ENCODE peak calls at places on chromosomes 7 and 10, in four cellular contexts. One of them, this sample, is unnamed.

GRCh38 chr7:22270371-22270770 is 86.6 kb downstream of the RAPGEF5 start:
- DNase-seq in H1: no peak
- DNase-seq in K562: no peak
- DNase-seq in HepG2: no peak
- DNase-seq in this sample: no peak

GRCh38 chr10:69096045-69096444 is 8.1 kb downstream of the SRGN start:
- DNase-seq in K562: no peak
- DNase-seq in H1: no peak
- DNase-seq in HepG2: no peak
- DNase-seq in this sample: no peak

GRCh38 chr7:86773309-86773708 is 129.6 kb downstream of the GRM3 start:
- DNase-seq in K562: no peak
- DNase-seq in H1: no peak
- DNase-seq in HepG2: no peak
- DNase-seq in this sample: no peak

GRCh38 chr10:36188054-36188453 is 546.0 kb upstream of the FZD8 start:
- DNase-seq in H1: peak; percentile 55
- DNase-seq in HepG2: no peak
- DNase-seq in K562: no peak
- DNase-seq in this sample: no peak

GRCh38 chr10:31698169-31698890 is 230.3 kb downstream of the ARHGAP12 start:
- DNase-seq in HepG2: no peak
- DNase-seq in H1: no peak
- DNase-seq in K562: no peak
- DNase-seq in this sample: no peak

GRCh38 chr7:115638853-115639252 is 391.7 kb downstream of the TFEC start:
- DNase-seq in HepG2: no peak
- DNase-seq in H1: no peak
- DNase-seq in K562: no peak
- DNase-seq in this sample: no peak

GRCh38 chr7:113083132-113083833 is 3.3 kb downstream of the GPR85 start:
- DNase-seq in H1: no peak
- DNase-seq in K562: no peak
- DNase-seq in HepG2: no peak
- DNase-seq in this sample: no peak

GRCh38 chr10:96889415-96890171 is 57.5 kb downstream of the LCOR start:
- DNase-seq in K562: no peak
- DNase-seq in HepG2: no peak
- DNase-seq in H1: no peak
- DNase-seq in this sample: no peak

GRCh38 chr7:21365866-21366624 is 61.8 kb upstream of the SP4 start:
- DNase-seq in HepG2: peak; percentile 77
- DNase-seq in H1: no peak
- DNase-seq in K562: no peak
- DNase-seq in this sample: no peak

GRCh38 chr7:100689230-100690135 is 4.6 kb downstream of the GIGYF1 start:
- DNase-seq in HepG2: no peak
- DNase-seq in K562: peak; percentile 14
- DNase-seq in H1: no peak
- DNase-seq in this sample: no peak

GRCh38 chr10:124648738-124649137 is 95.4 kb downstream of the FAM53B start:
- DNase-seq in H1: no peak
- DNase-seq in HepG2: no peak
- DNase-seq in K562: peak; percentile 60
- DNase-seq in this sample: peak; percentile 94

GRCh38 chr7:7639847-7640220 is 718 bp upstream of the UMAD1 start:
- DNase-seq in H1: no peak
- DNase-seq in K562: no peak
- DNase-seq in HepG2: peak; percentile 11
- DNase-seq in this sample: no peak

GRCh38 chr7:117741962-117742361 is 131.3 kb downstream of the CTTNBP2 start:
- DNase-seq in K562: no peak
- DNase-seq in H1: no peak
- DNase-seq in HepG2: no peak
- DNase-seq in this sample: no peak

GRCh38 chr7:140016540-140016939 is 46.2 kb downstream of the PARP12 start:
- DNase-seq in H1: no peak
- DNase-seq in HepG2: no peak
- DNase-seq in K562: no peak
- DNase-seq in this sample: no peak

GRCh38 chr10:35075228-35075627 is 14.9 kb downstream of the CUL2 start:
- DNase-seq in HepG2: no peak
- DNase-seq in K562: no peak
- DNase-seq in H1: no peak
- DNase-seq in this sample: no peak

GRCh38 chr7:106608664-106609063 is 52.3 kb downstream of the CCDC71L start:
- DNase-seq in HepG2: no peak
- DNase-seq in K562: no peak
- DNase-seq in H1: no peak
- DNase-seq in this sample: no peak

GRCh38 chr10:48613015-48613414 is 8.1 kb upstream of the ARHGAP22 start:
- DNase-seq in HepG2: no peak
- DNase-seq in K562: no peak
- DNase-seq in H1: no peak
- DNase-seq in this sample: no peak

DNA sequence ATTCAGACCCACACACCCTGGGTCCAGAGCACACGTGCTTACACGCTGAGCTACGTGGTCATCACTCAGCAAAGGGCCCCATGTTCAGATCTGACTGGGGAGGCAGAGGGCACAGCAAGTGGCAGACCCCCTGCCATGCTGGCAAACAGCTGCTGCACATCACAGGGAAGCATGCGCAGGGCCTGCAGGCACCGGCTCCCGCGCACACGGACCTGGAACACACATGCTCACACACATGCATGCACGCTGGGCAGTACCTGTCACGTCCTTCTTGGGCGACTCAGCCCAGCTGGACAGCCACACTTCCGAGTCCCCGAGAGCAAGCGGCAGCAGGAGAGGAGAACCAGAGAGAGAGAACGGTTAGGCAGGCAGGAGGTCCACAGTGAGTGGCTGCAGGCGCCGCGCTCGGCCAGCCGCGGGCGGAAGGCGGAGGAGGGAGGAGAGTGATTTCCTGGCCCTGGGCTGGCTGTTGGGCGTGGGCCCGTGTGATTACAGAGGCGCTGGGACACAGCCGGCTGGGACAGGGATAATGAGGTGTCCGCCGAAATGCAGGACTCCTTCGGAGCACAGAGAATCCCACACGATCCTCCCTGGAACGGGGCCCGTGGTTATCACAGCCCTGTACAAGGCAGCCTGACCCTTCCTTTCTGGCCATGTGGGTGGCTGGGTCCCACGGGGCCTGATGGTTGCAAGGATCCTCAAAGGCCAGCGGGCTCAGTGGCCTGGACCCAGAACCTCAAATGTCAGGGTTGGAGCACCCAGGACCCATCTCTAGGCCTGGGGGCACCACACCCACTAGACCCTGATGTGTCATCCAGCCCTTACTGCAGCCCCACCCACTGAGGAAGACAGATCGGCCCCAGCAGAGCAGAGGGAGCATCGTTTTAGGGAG is 175.1 kb downstream of the NEURL1 start:
- DNase-seq in K562: peak; percentile 73
- DNase-seq in H1: no peak
- DNase-seq in HepG2: no peak
- DNase-seq in this sample: no peak
- TF ChIP-seq RFX5 in K562: no peak
- TF ChIP-seq RFX5 in H1: no peak
- TF ChIP-seq RFX5 in HepG2: no peak
- TF ChIP-seq RFX5 in this sample: no peak

GRCh38 chr10:128150551-128150950 is 24.3 kb upstream of the MKI67 start:
- DNase-seq in H1: no peak
- DNase-seq in HepG2: no peak
- DNase-seq in K562: no peak
- DNase-seq in this sample: peak; percentile 36

GRCh38 chr10:128150045-128150493 is 23.8 kb upstream of the MKI67 start:
- DNase-seq in HepG2: no peak
- DNase-seq in H1: peak; percentile 92
- DNase-seq in K562: peak; percentile 91
- DNase-seq in this sample: peak; percentile 99

GRCh38 chr10:128147669-128148068 is 21.4 kb upstream of the MKI67 start:
- DNase-seq in H1: no peak
- DNase-seq in K562: no peak
- DNase-seq in HepG2: no peak
- DNase-seq in this sample: no peak

GRCh38 chr10:128151031-128151430 is 24.8 kb upstream of the MKI67 start:
- DNase-seq in HepG2: no peak
- DNase-seq in H1: no peak
- DNase-seq in K562: no peak
- DNase-seq in this sample: no peak

DNA sequence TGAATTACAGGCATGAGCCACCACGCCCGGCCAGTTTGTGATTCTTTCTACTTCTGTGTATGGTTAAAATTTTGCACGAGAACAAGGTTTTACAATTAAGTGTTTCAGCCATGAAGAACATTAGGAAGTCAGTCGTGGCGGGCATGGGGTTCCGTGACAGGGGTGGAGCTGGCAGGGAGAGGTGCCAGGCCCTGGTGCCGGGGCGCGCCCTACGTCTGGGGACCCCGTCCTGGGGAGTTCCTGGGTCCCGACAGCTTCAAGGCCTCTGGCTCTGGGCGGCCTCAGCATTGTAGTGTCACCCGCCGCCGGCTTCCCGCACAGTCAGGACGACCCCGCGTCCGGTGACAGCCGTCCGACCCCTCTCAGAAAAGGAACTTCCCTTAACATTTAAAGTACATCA is 23.0 kb upstream of the MKI67 start:
- DNase-seq in HepG2: no peak
- DNase-seq in H1: no peak
- DNase-seq in K562: no peak
- DNase-seq in this sample: no peak
- TF ChIP-seq CHD2 in HepG2: no peak
- TF ChIP-seq CHD2 in H1: no peak
- TF ChIP-seq CHD2 in K562: no peak
- TF ChIP-seq CHD2 in this sample: no peak

DNA sequence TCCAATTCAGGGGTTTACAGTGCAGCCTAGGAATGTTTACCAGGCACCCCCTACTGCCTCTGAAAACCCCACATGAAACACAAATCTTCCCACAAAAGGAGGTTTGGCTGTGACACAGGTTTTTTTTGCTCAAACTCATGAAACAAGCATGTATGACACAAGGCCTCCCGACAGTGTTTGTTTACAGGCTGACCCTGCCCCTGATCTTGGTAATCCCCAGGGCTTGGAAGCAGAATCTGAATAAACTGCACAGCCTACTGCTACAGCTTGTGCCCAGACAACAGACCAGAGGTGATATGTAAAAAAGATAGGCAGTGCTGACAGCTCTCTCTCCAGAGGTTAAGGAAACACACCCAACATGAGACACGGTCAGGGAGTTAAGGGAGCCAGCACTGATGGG is 184.2 kb downstream of the KMT2E start:
- DNase-seq in H1: no peak
- DNase-seq in K562: no peak
- DNase-seq in HepG2: peak; percentile 39
- DNase-seq in this sample: no peak
- H3K36me3 ChIP-seq in H1: no peaks in the 10 kb centered on the region
- H3K36me3 ChIP-seq in K562: peaks cover 12% of the 10 kb centered on the region
- H3K36me3 ChIP-seq in HepG2: no peaks in the 10 kb centered on the region
- H3K36me3 ChIP-seq in this sample: peaks cover 18% of the 10 kb centered on the region

GRCh38 chr10:95482501-95483248 is 78.5 kb downstream of the SORBS1 start:
- DNase-seq in HepG2: no peak
- DNase-seq in K562: no peak
- DNase-seq in H1: no peak
- DNase-seq in this sample: no peak

GRCh38 chr10:95480901-95481491 is 80.2 kb downstream of the SORBS1 start:
- DNase-seq in K562: no peak
- DNase-seq in HepG2: peak; percentile 80
- DNase-seq in H1: no peak
- DNase-seq in this sample: no peak

GRCh38 chr10:95487994-95488393 is 73.2 kb downstream of the SORBS1 start:
- DNase-seq in K562: no peak
- DNase-seq in HepG2: no peak
- DNase-seq in H1: no peak
- DNase-seq in this sample: no peak

GRCh38 chr10:95485030-95485429 is 76.1 kb downstream of the SORBS1 start:
- DNase-seq in HepG2: no peak
- DNase-seq in H1: no peak
- DNase-seq in K562: no peak
- DNase-seq in this sample: no peak

GRCh38 chr10:95485445-95485844 is 75.7 kb downstream of the SORBS1 start:
- DNase-seq in K562: peak; percentile 14
- DNase-seq in HepG2: peak; percentile 24
- DNase-seq in H1: no peak
- DNase-seq in this sample: no peak
- TF ChIP-seq RFX5 in K562: no peak
- TF ChIP-seq RFX5 in HepG2: no peak
- TF ChIP-seq RFX5 in H1: no peak
- TF ChIP-seq RFX5 in this sample: no peak

GRCh38 chr10:15325243-15326002 is 45.7 kb downstream of the FAM171A1 start:
- DNase-seq in H1: no peak
- DNase-seq in HepG2: no peak
- DNase-seq in K562: peak; percentile 55
- DNase-seq in this sample: no peak
- TF ChIP-seq CHD2 in H1: no peak
- TF ChIP-seq CHD2 in HepG2: no peak
- TF ChIP-seq CHD2 in K562: no peak
- TF ChIP-seq CHD2 in this sample: no peak

GRCh38 chr7:131486346-131486745 is 70.1 kb downstream of the PODXL start:
- DNase-seq in K562: no peak
- DNase-seq in H1: no peak
- DNase-seq in HepG2: no peak
- DNase-seq in this sample: no peak

GRCh38 chr7:131482800-131483199 is 73.6 kb downstream of the PODXL start:
- DNase-seq in K562: no peak
- DNase-seq in HepG2: no peak
- DNase-seq in H1: no peak
- DNase-seq in this sample: no peak

GRCh38 chr7:131487217-131487616 is 69.2 kb downstream of the PODXL start:
- DNase-seq in HepG2: no peak
- DNase-seq in K562: no peak
- DNase-seq in H1: no peak
- DNase-seq in this sample: no peak

GRCh38 chr7:131480384-131481315 is 75.8 kb downstream of the PODXL start:
- DNase-seq in H1: no peak
- DNase-seq in HepG2: peak; percentile 47
- DNase-seq in K562: no peak
- DNase-seq in this sample: no peak

DNA sequence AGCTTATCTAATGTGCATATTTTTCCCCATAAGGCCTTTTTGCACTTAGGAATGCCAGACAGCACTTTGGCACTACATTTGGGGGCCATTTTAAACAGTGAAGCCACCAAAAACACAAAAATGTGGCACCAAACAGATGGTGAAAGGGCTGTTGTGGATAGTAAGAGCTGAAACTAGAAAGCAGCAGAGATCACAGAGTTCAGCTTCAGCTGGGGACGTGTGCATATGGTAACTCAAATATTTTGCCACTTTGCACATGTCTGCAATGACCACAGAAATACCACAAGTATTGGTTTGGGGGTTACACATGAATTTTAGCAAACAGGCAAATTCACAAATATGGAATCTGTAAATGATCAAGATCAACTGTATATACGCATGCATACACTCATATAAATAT is 72.8 kb downstream of the PODXL start:
- DNase-seq in K562: no peak
- DNase-seq in H1: no peak
- DNase-seq in HepG2: no peak
- DNase-seq in this sample: no peak
- H3K36me3 ChIP-seq in K562: peaks cover 23% of the 10 kb centered on the region
- H3K36me3 ChIP-seq in H1: no peaks in the 10 kb centered on the region
- H3K36me3 ChIP-seq in HepG2: peaks cover 5% of the 10 kb centered on the region
- H3K36me3 ChIP-seq in this sample: peaks cover 54% of the 10 kb centered on the region

GRCh38 chr10:67883710-67884312 is 645 bp upstream of the SIRT1 start:
- DNase-seq in H1: no peak
- DNase-seq in K562: no peak
- DNase-seq in HepG2: no peak
- DNase-seq in this sample: no peak
- TF ChIP-seq RFX5 in H1: no peak
- TF ChIP-seq RFX5 in K562: no peak
- TF ChIP-seq RFX5 in HepG2: no peak
- TF ChIP-seq RFX5 in this sample: no peak